ENCODE peak calls at places on chromosomes 3 and 15, in five cellular contexts. I is mucosa of gallbladder; A is endothelial cell; Y is CD4-positive, alpha-beta T cell; G is posterior vena cava. J is an unnamed sample.
A peak's percentile ranks its signal among the peaks of the same experiment; 100 is the strongest.

GRCh38 chr3:33786565-33787327 is 11.7 kb upstream of the PDCD6IP start:
- DNase-seq in I (no peak), Y (no peak), G (no peak), A (no peak), J (no peak)

GRCh38 chr15:22887157-22887951 is 48.9 kb downstream of the NIPA2 start:
- DNase-seq in G (peak; percentile 72), A (no peak), Y (no peak), I (no peak), J (no peak)

GRCh38 chr3:133938770-133939495 is 43.3 kb upstream of the RAB6B start:
- DNase-seq in G (no peak), A (no peak), I (no peak), Y (no peak), J (peak; percentile 73)

GRCh38 chr15:71530116-71530515 is 280.2 kb upstream of the NR2E3 start:
- DNase-seq in Y (no peak), G (no peak), A (no peak), I (no peak), J (no peak)

GRCh38 chr3:189756651-189757078 is 125.5 kb downstream of the TP63 start:
- DNase-seq in Y (no peak), A (no peak), I (no peak), G (no peak), J (no peak)

GRCh38 chr3:188326111-188326510 is 172.2 kb downstream of the LPP start:
- DNase-seq in I (no peak), G (no peak), Y (no peak), A (no peak), J (no peak)

GRCh38 chr3:98734311-98734710 is 28.8 kb upstream of the ST3GAL6 start:
- DNase-seq in A (no peak), Y (no peak), G (no peak), I (no peak), J (no peak)

GRCh38 chr3:130820976-130821375 is 72.9 kb upstream of the ATP2C1 start:
- DNase-seq in I (no peak), G (no peak), A (no peak), Y (no peak), J (no peak)

GRCh38 chr15:59437777-59438574 is at the start of gene FAM81A:
- DNase-seq in G (peak; percentile 94), Y (peak; percentile 7), A (peak; percentile 62), I (peak; percentile 76), J (peak; percentile 90)

GRCh38 chr3:71360170-71360569 is 223.4 kb downstream of the FOXP1 start:
- DNase-seq in G (no peak), I (no peak), Y (no peak), A (no peak), J (no peak)

GRCh38 chr3:183591881-183592521 is 36.5 kb upstream of the KLHL6 start:
- DNase-seq in I (no peak), A (no peak), G (no peak), Y (no peak), J (no peak)